ENCODE peak calls at places on chromosomes 1 and 21, in eight cellular contexts. Z is epithelial cell of proximal tubule, R is GM20000, P is AG10803, Y is GM06990, X is MCF 10A, J is bronchial epithelial cell, G is kidney epithelial cell. N is an unnamed sample.

GRCh38 chr1:51924455-51924854 is 45.9 kb upstream of the NRDC start:
- DNase-seq in Z (no peak), R (peak; percentile 20), P (peak; percentile 82), Y (no peak), X (no peak), J (peak; percentile 53), G (no peak), N (no peak)

GRCh38 chr1:182784556-182785171 is 4.9 kb upstream of the NPL start:
- DNase-seq in Z (no peak), R (peak; percentile 48), P (peak; percentile 53), Y (no peak), X (peak; percentile 71), J (peak; percentile 42), G (no peak), N (peak; percentile 36)

GRCh38 chr21:45328198-45329087 is 40.7 kb upstream of the POFUT2 start:
- DNase-seq in Z (no peak), R (no peak), P (no peak), Y (no peak), X (no peak), J (no peak), G (no peak), N (no peak)

GRCh38 chr1:248853668-248854375 is 5.1 kb downstream of the ZNF692 start:
- DNase-seq in Z (no peak), R (no peak), P (no peak), Y (no peak), X (no peak), J (no peak), G (no peak), N (no peak)

GRCh38 chr1:177315270-177315669 is 144.5 kb downstream of the BRINP2 start:
- DNase-seq in Z (no peak), R (no peak), P (no peak), Y (no peak), X (no peak), J (peak; percentile 41), G (no peak), N (no peak)

GRCh38 chr1:229941785-229942184 is 125.3 kb upstream of the GALNT2 start:
- DNase-seq in Z (no peak), R (no peak), P (no peak), Y (no peak), X (no peak), J (no peak), G (no peak), N (no peak)

GRCh38 chr1:200423235-200423634 is 13.4 kb upstream of the ZNF281 start:
- DNase-seq in Z (no peak), R (no peak), P (no peak), Y (no peak), X (no peak), J (no peak), G (no peak), N (no peak)

GRCh38 chr1:230986976-230987375 is 8.1 kb downstream of the ARV1 start:
- DNase-seq in Z (peak; percentile 36), R (no peak), P (peak; percentile 62), Y (no peak), X (peak; percentile 90), J (peak; percentile 44), G (no peak), N (no peak)

GRCh38 chr1:42258218-42258617 is 76.8 kb downstream of the FOXJ3 start:
- DNase-seq in Z (no peak), R (peak; percentile 8), P (no peak), Y (no peak), X (no peak), J (no peak), G (no peak), N (no peak)

GRCh38 chr21:37446552-37446951 is 80.0 kb downstream of the DYRK1A start:
- DNase-seq in Z (no peak), R (no peak), P (no peak), Y (no peak), X (no peak), J (no peak), G (no peak), N (no peak)

GRCh38 chr21:32726742-32727477 is 903 bp downstream of the SYNJ1 start:
- DNase-seq in Z (no peak), R (peak; percentile 15), P (peak; percentile 15), Y (no peak), X (peak; percentile 43), J (peak; percentile 40), G (no peak), N (peak; percentile 16)

GRCh38 chr1:160722726-160723125 is 11.1 kb upstream of the CD48 start:
- DNase-seq in Z (no peak), R (no peak), P (no peak), Y (no peak), X (no peak), J (no peak), G (no peak), N (no peak)

GRCh38 chr1:13699510-13699909 is 478 bp upstream of the PRDM2 start:
- DNase-seq in Z (no peak), R (peak; percentile 11), P (no peak), Y (peak; percentile 43), X (no peak), J (no peak), G (no peak), N (peak; percentile 27)

DNA sequence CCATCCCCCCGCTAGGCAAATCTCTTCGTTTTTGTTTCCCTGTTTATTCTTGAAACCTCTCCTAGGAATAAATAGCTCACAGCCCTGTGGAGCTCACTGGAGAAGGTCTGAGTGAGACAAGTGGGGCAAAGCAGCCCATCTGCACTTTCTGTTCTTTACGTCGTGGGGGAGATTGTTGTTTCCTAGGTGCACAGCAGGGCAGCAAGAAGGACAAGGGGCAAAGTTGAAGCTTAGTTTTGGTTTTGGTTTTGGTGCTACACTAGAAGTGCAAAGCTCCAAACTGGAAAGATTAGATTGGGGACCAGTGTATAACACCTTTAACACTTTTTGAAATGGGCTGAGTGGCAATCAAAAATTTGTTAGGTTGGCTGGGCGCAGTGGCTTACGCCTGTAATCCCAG is 76.6 kb downstream of the GPR88 start:
- DNase-seq in Z (no peak), R (no peak), P (no peak), Y (no peak), X (no peak), J (no peak), G (no peak), N (no peak)
- TF ChIP-seq CTCF in Z (no peak), R (no peak), P (no peak), Y (no peak), X (no peak), J (no peak), G (no peak), N (no peak)

GRCh38 chr1:60695633-60696032 is 386.7 kb upstream of the NFIA start:
- DNase-seq in Z (no peak), R (no peak), P (no peak), Y (no peak), X (no peak), J (no peak), G (no peak), N (no peak)

GRCh38 chr1:60697204-60697994 is 385.0 kb upstream of the NFIA start:
- DNase-seq in Z (no peak), R (no peak), P (no peak), Y (no peak), X (peak; percentile 11), J (no peak), G (no peak), N (no peak)

GRCh38 chr1:60696512-60696911 is 385.8 kb upstream of the NFIA start:
- DNase-seq in Z (no peak), R (no peak), P (no peak), Y (no peak), X (no peak), J (no peak), G (no peak), N (no peak)

GRCh38 chr1:60703155-60703554 is 379.2 kb upstream of the NFIA start:
- DNase-seq in Z (no peak), R (no peak), P (no peak), Y (no peak), X (no peak), J (no peak), G (no peak), N (no peak)

GRCh38 chr1:60699304-60699703 is 383.1 kb upstream of the NFIA start:
- DNase-seq in Z (no peak), R (no peak), P (no peak), Y (no peak), X (no peak), J (no peak), G (no peak), N (no peak)
- TF ChIP-seq CTCF in Z (no peak), R (no peak), P (no peak), Y (no peak), X (no peak), J (no peak), G (no peak), N (no peak)

DNA sequence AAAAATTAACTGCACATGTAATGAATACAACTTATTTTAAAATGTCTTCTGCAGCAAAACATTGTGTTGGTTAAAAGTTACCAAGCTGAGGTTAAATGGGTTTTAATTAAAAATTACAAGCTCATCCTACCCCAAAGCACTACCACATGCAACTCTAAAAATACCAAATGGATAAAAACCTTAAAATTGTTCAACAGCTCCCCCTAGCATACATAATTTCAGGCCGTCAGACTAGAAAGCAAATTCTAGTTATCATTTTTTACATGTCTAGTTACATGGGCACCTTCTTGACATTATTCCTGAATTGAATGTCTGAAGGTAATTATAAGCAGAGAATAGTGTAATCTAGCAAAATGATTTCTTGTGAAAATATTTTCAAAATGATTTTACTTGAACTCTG is 176.5 kb downstream of the C1orf21 start:
- DNase-seq in Z (no peak), R (no peak), P (peak; percentile 37), Y (no peak), X (peak; percentile 56), J (peak; percentile 39), G (no peak), N (peak; percentile 22)
- TF ChIP-seq CTCF in Z (peak; percentile 59), R (no peak), P (peak; percentile 69), Y (peak; percentile 45), X (peak; percentile 57), J (peak; percentile 39), G (peak; percentile 48), N (peak; percentile 35)

DNA sequence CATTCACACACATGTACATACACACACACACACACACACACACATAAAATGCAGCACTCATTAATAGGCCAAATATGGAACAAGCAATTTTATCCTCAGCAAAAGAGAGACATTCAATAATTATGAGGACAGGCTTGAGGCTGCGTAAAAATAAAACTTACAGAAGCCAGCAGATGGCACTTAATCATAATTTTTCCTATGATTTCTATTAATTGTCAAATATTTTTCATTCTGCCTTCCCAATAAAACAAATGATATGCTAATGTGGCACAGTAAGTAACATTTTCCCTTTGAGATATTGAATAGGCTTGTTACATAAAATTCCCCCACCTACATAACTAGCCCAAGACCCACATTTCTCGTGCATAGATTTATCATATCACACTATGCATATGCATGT is 55.4 kb upstream of the PTGFRN start:
- DNase-seq in Z (no peak), R (no peak), P (no peak), Y (no peak), X (no peak), J (no peak), G (no peak), N (no peak)
- TF ChIP-seq CTCF in Z (no peak), R (no peak), P (no peak), Y (no peak), X (peak; percentile 33), J (no peak), G (no peak), N (no peak)

DNA sequence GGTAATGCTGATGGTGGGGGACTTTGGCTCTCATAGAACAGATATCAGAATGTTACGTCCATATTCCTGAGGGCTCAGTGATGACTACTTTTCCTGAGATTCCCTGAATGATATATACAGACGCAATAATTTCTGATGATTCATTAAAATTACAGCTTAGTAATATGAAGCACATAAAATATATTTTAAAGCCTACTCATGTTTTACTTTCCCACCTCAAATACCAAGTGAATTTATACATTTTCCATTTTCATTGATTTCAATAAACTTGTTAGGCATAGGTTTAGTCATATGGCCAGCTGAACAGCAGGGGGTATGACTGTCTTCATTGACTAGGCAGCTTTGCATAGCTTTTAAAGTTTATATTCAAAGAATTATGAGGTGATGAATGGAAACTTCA is 26.2 kb upstream of the PDC start:
- DNase-seq in Z (no peak), R (no peak), P (no peak), Y (no peak), X (peak; percentile 39), J (peak; percentile 72), G (no peak), N (no peak)
- TF ChIP-seq CTCF in Z (no peak), R (no peak), P (no peak), Y (no peak), X (no peak), J (no peak), G (no peak), N (no peak)

N was measured in GM13976.